ENCODE peak calls at places on chromosomes 12 and 14, in ten cellular contexts. D, F, A, N, Z, Y, P, W, R and L are unnamed samples.

GRCh38 chr12:5733136-5733755 is 211.8 kb downstream of the ANO2 start:
- DNase-seq in Y (peak), D (no peak), Z (no peak), F (no peak), W (no peak), P (no peak), A (no peak), N (no peak), R (no peak), L (no peak)

GRCh38 chr14:94592457-94592856 is 11.2 kb downstream of the SERPINA5 start:
- DNase-seq in Z (no peak), P (no peak), Y (no peak), F (no peak), R (no peak), A (no peak), D (no peak), N (no peak), W (no peak), L (no peak)

GRCh38 chr12:94571556-94571955 is 78.8 kb downstream of the TMCC3 start:
- DNase-seq in Z (no peak), R (no peak), P (no peak), A (no peak), N (no peak), W (peak), F (no peak), D (no peak), Y (no peak), L (peak)

GRCh38 chr12:26928661-26929060 is 9.1 kb downstream of the INTS13 start:
- DNase-seq in W (no peak), N (no peak), Y (no peak), R (no peak), Z (no peak), D (no peak), F (no peak), A (no peak), P (no peak), L (no peak)

GRCh38 chr14:101361451-101362433 is 199.6 kb upstream of the DIO3 start:
- DNase-seq in W (no peak), N (no peak), Y (no peak), A (no peak), D (no peak), Z (no peak), F (no peak), P (no peak), R (no peak), L (no peak)

GRCh38 chr12:104499668-104500328 is 43.0 kb downstream of the CHST11 start:
- DNase-seq in Z (no peak), W (no peak), Y (no peak), A (no peak), N (no peak), P (no peak), D (no peak), F (no peak), R (no peak), L (no peak)

GRCh38 chr14:92737206-92737605 is 11.2 kb downstream of the LGMN start:
- DNase-seq in Y (no peak), Z (no peak), D (no peak), N (no peak), W (no peak), A (no peak), R (no peak), P (no peak), F (no peak), L (no peak)

GRCh38 chr12:49823951-49824350 is 4.3 kb downstream of the NCKAP5L start:
- DNase-seq in D (no peak), Z (no peak), P (no peak), N (no peak), F (no peak), Y (no peak), R (no peak), A (no peak), W (no peak), L (no peak)

GRCh38 chr12:67339530-67339929 is 70.4 kb downstream of the CAND1 start:
- DNase-seq in Y (no peak), A (no peak), P (no peak), D (no peak), N (no peak), F (no peak), Z (no peak), R (no peak), W (no peak), L (no peak)

GRCh38 chr14:69632154-69632553 is 20.8 kb downstream of the SUSD6 start:
- DNase-seq in Y (no peak), R (no peak), Z (no peak), A (no peak), P (no peak), F (no peak), D (peak), W (no peak), N (no peak), L (no peak)

GRCh38 chr12:103909811-103910210 is 20.4 kb upstream of the HSP90B1 start:
- DNase-seq in N (no peak), W (no peak), R (no peak), Y (no peak), P (no peak), A (no peak), F (no peak), Z (no peak), D (no peak), L (no peak)

GRCh38 chr14:90522585-90523191 is 125.9 kb downstream of the CALM1 start:
- DNase-seq in R (peak), A (no peak), W (no peak), Z (no peak), D (no peak), N (peak), P (peak), Y (no peak), F (no peak), L (peak)